ENCODE peak calls at places on chromosomes 1 and 21, in seven cellular contexts. W is activated CD4-positive, alpha-beta T cell treated with anti-CD3 and anti-CD28 coated beads for 36 hours; T is HEK293T; D is fibroblast of pulmonary artery; O is PC-3; C is fibroblast of lung; U is SHP77. I is an unnamed sample.

GRCh38 chr1:70930062-70930461 is 117.6 kb downstream of the PTGER3 start:
- DNase-seq in W (no peak), T (no peak), D (no peak), O (no peak), C (no peak), U (no peak), I (no peak)

GRCh38 chr1:201461783-201462441 is 7.1 kb downstream of the PHLDA3 start:
- DNase-seq in W (no peak), T (peak; percentile 61), D (peak; percentile 98), O (peak; percentile 100), C (peak; percentile 99), U (no peak), I (no peak)

GRCh38 chr1:225448146-225448805 is 20.4 kb upstream of the LBR start:
- DNase-seq in W (peak; percentile 1), T (no peak), D (no peak), O (no peak), C (no peak), U (no peak), I (no peak)

GRCh38 chr1:24886241-24886640 is 43.8 kb downstream of the RUNX3 start:
- DNase-seq in W (peak; percentile 2), T (no peak), D (no peak), O (no peak), C (no peak), U (no peak), I (no peak)

GRCh38 chr21:43361493-43362296 is 65.2 kb downstream of the SIK1 start:
- DNase-seq in W (peak; percentile 57), T (no peak), D (no peak), O (no peak), C (peak; percentile 69), U (peak; percentile 38), I (no peak)

GRCh38 chr21:40472026-40472425 is 374.9 kb downstream of the DSCAM start:
- DNase-seq in W (no peak), T (no peak), D (no peak), O (no peak), C (no peak), U (no peak), I (no peak)

GRCh38 chr1:108084866-108085477 is 115.2 kb downstream of the SLC25A24 start:
- DNase-seq in W (no peak), T (no peak), D (no peak), O (no peak), C (no peak), U (no peak), I (no peak)

GRCh38 chr1:207644852-207645631 is at the start of gene CR1L:
- DNase-seq in W (peak; percentile 88), T (peak; percentile 78), D (peak; percentile 45), O (peak; percentile 46), C (peak; percentile 36), U (no peak), I (peak; percentile 68)

GRCh38 chr1:228315484-228315944 is 91.1 kb downstream of the TRIM11 start:
- DNase-seq in W (no peak), T (no peak), D (no peak), O (no peak), C (no peak), U (no peak), I (no peak)

GRCh38 chr1:60732977-60733401 is 349.4 kb upstream of the NFIA start:
- DNase-seq in W (no peak), T (no peak), D (no peak), O (no peak), C (no peak), U (no peak), I (no peak)

GRCh38 chr1:75392278-75392677 is 218.6 kb downstream of the SLC44A5 start:
- DNase-seq in W (no peak), T (no peak), D (no peak), O (no peak), C (no peak), U (no peak), I (no peak)

GRCh38 chr1:156816561-156817328 is at the start of gene SH2D2A:
- DNase-seq in W (peak; percentile 97), T (no peak), D (peak; percentile 66), O (peak; percentile 80), C (no peak), U (no peak), I (peak; percentile 94)

GRCh38 chr21:37866027-37866426 is 50.2 kb downstream of the KCNJ6 start:
- DNase-seq in W (no peak), T (no peak), D (no peak), O (no peak), C (no peak), U (no peak), I (no peak)

GRCh38 chr21:26962516-26963305 is 4.2 kb downstream of the ADAMTS5 start:
- DNase-seq in W (no peak), T (no peak), D (no peak), O (no peak), C (peak; percentile 42), U (no peak), I (no peak)

GRCh38 chr1:59230622-59231021 is 66.3 kb upstream of the FGGY start:
- DNase-seq in W (no peak), T (no peak), D (no peak), O (no peak), C (no peak), U (no peak), I (no peak)

GRCh38 chr21:37459575-37459974 is 93.0 kb downstream of the DYRK1A start:
- DNase-seq in W (no peak), T (no peak), D (peak; percentile 45), O (peak; percentile 28), C (peak; percentile 38), U (no peak), I (no peak)

GRCh38 chr1:2152914-2153313 is 41.7 kb downstream of the FAAP20 start:
- DNase-seq in W (peak; percentile 74), T (no peak), D (no peak), O (no peak), C (no peak), U (no peak), I (no peak)

GRCh38 chr1:9207086-9207485 is 27.5 kb upstream of the H6PD start:
- DNase-seq in W (no peak), T (no peak), D (no peak), O (no peak), C (peak; percentile 55), U (no peak), I (no peak)

GRCh38 chr21:37642493-37642892 is 273.8 kb downstream of the KCNJ6 start:
- DNase-seq in W (peak; percentile 63), T (peak; percentile 36), D (no peak), O (peak; percentile 68), C (no peak), U (peak; percentile 33), I (no peak)

GRCh38 chr1:100989306-100990077 is 36.1 kb downstream of the DPH5 start:
- DNase-seq in W (no peak), T (no peak), D (peak; percentile 89), O (peak; percentile 54), C (peak; percentile 93), U (no peak), I (no peak)

GRCh38 chr1:153192697-153193096 is 10.5 kb upstream of the LELP1 start:
- DNase-seq in W (peak; percentile 9), T (peak; percentile 41), D (no peak), O (peak; percentile 74), C (no peak), U (peak; percentile 25), I (no peak)

GRCh38 chr1:17588048-17588781 is 48.7 kb downstream of the ARHGEF10L start:
- DNase-seq in W (no peak), T (no peak), D (peak; percentile 35), O (no peak), C (peak; percentile 68), U (peak; percentile 65), I (no peak)

GRCh38 chr1:147719029-147719703 is 41.2 kb downstream of the GJA5 start:
- DNase-seq in W (no peak), T (no peak), D (no peak), O (peak; percentile 44), C (no peak), U (peak; percentile 43), I (no peak)

GRCh38 chr1:10778640-10779039 is 17.8 kb downstream of the CASZ1 start:
- DNase-seq in W (no peak), T (no peak), D (no peak), O (no peak), C (no peak), U (no peak), I (no peak)

GRCh38 chr1:36982708-36983107 is 51.6 kb downstream of the GRIK3 start:
- DNase-seq in W (no peak), T (no peak), D (no peak), O (no peak), C (no peak), U (no peak), I (no peak)